ENCODE peak calls at places on chromosomes 7 and 10, in five cellular contexts. R is BJ; C is tibial artery; P is NCI-H345; X is CD4-positive, alpha-beta memory T cell. M is an unnamed sample.

GRCh38 chr7:65937296-65937695 is 44.7 kb downstream of the GUSB start:
- DNase-seq in R (no peak), C (no peak), P (no peak), X (no peak), M (no peak)

GRCh38 chr10:102917314-102917961 is 656 bp upstream of the CNNM2 start:
- DNase-seq in R (no peak), C (peak), P (peak), X (peak), M (peak)

GRCh38 chr7:14021069-14021468 is 31.6 kb upstream of the ETV1 start:
- DNase-seq in R (no peak), C (no peak), P (no peak), X (no peak), M (no peak)

GRCh38 chr7:93551063-93551895 is 23.2 kb downstream of the CALCR start:
- DNase-seq in R (no peak), C (no peak), P (no peak), X (no peak), M (no peak)

GRCh38 chr10:108797573-108797972 is 1125.7 kb downstream of the XPNPEP1 start:
- DNase-seq in R (no peak), C (no peak), P (no peak), X (no peak), M (no peak)

GRCh38 chr7:72265071-72265470 is 147.1 kb downstream of the CALN1 start:
- DNase-seq in R (no peak), C (no peak), P (no peak), X (no peak), M (no peak)

GRCh38 chr7:17369686-17370426 is 71.4 kb downstream of the AHR start:
- DNase-seq in R (peak), C (no peak), P (no peak), X (no peak), M (no peak)

GRCh38 chr7:41134242-41134872 is 568.5 kb downstream of the INHBA start:
- DNase-seq in R (peak), C (no peak), P (no peak), X (no peak), M (no peak)

GRCh38 chr7:98571006-98571405 is 46.1 kb upstream of the NPTX2 start:
- DNase-seq in R (no peak), C (no peak), P (no peak), X (no peak), M (no peak)

GRCh38 chr10:28449382-28449781 is 83.5 kb upstream of the WAC start:
- DNase-seq in R (no peak), C (no peak), P (no peak), X (no peak), M (no peak)

GRCh38 chr10:117134084-117135025 is 3.7 kb downstream of the VAX1 start:
- DNase-seq in R (no peak), C (no peak), P (no peak), X (no peak), M (no peak)

GRCh38 chr10:132163278-132163765 is 23.4 kb upstream of the DPYSL4 start:
- DNase-seq in R (no peak), C (no peak), P (peak), X (peak), M (peak)

GRCh38 chr10:106134326-106135000 is 1030.0 kb downstream of the SORCS1 start:
- DNase-seq in R (no peak), C (no peak), P (no peak), X (no peak), M (no peak)

GRCh38 chr10:102043456-102043855 is 12.5 kb downstream of the ARMH3 start:
- DNase-seq in R (no peak), C (no peak), P (no peak), X (no peak), M (no peak)

GRCh38 chr7:47878662-47879061 is 69.6 kb downstream of the PKD1L1 start:
- DNase-seq in R (no peak), C (no peak), P (no peak), X (no peak), M (no peak)

GRCh38 chr10:92914478-92915066 is 66.3 kb downstream of the EXOC6 start:
- DNase-seq in R (peak), C (peak), P (peak), X (peak), M (no peak)

GRCh38 chr7:138478499-138478908 is 18.4 kb downstream of the TRIM24 start:
- DNase-seq in R (no peak), C (no peak), P (peak), X (no peak), M (no peak)

GRCh38 chr10:91907033-91907594 is 2.2 kb downstream of the FGFBP3 start:
- DNase-seq in R (no peak), C (no peak), P (no peak), X (no peak), M (no peak)

GRCh38 chr7:105003275-105003674 is 10.7 kb upstream of the KMT2E start:
- DNase-seq in R (no peak), C (peak), P (no peak), X (peak), M (peak)

GRCh38 chr7:158096582-158096981 is 491.0 kb downstream of the PTPRN2 start:
- DNase-seq in R (no peak), C (peak), P (no peak), X (no peak), M (peak)

GRCh38 chr10:82089327-82089726 is 214.3 kb downstream of the NRG3 start:
- DNase-seq in R (no peak), C (no peak), P (no peak), X (no peak), M (no peak)

GRCh38 chr10:29807407-29807806 is 172.6 kb upstream of the SVIL start:
- DNase-seq in R (peak), C (no peak), P (no peak), X (no peak), M (no peak)

GRCh38 chr7:75534727-75535307 is 42.7 kb downstream of the SPDYE5 start:
- DNase-seq in R (peak), C (no peak), P (no peak), X (no peak), M (no peak)

GRCh38 chr7:85749715-85750453 is 563.0 kb upstream of the SEMA3D start:
- DNase-seq in R (no peak), C (no peak), P (no peak), X (no peak), M (no peak)

GRCh38 chr10:126309193-126309592 is 79.1 kb downstream of the ADAM12 start:
- DNase-seq in R (no peak), C (no peak), P (no peak), X (no peak), M (no peak)

GRCh38 chr10:113549856-113550255 is 3.0 kb upstream of the HABP2 start:
- DNase-seq in R (no peak), C (no peak), P (no peak), X (no peak), M (no peak)

GRCh38 chr7:17495655-17496396 is 197.4 kb downstream of the AHR start:
- DNase-seq in R (no peak), C (no peak), P (no peak), X (no peak), M (no peak)

GRCh38 chr10:18400911-18401260 is 250.5 kb downstream of the NSUN6 start:
- DNase-seq in R (no peak), C (no peak), P (no peak), X (no peak), M (no peak)

GRCh38 chr10:34916368-34916767 is 101.3 kb upstream of the PARD3 start:
- DNase-seq in R (peak), C (no peak), P (no peak), X (no peak), M (no peak)

GRCh38 chr7:143013473-143013872 is 13.5 kb downstream of the OR9A2 start:
- DNase-seq in R (no peak), C (no peak), P (no peak), X (no peak), M (no peak)

GRCh38 chr10:62618576-62619408 is 185.7 kb upstream of the ADO start:
- DNase-seq in R (peak), C (peak), P (no peak), X (no peak), M (peak)

GRCh38 chr7:44764665-44765578 is 16.3 kb downstream of the ZMIZ2 start:
- DNase-seq in R (no peak), C (no peak), P (no peak), X (no peak), M (no peak)

GRCh38 chr7:81690251-81690650 is 79.6 kb downstream of the HGF start:
- DNase-seq in R (no peak), C (no peak), P (no peak), X (no peak), M (no peak)

GRCh38 chr7:92461027-92462003 is 14.0 kb downstream of the GATAD1 start:
- DNase-seq in R (no peak), C (no peak), P (peak), X (no peak), M (no peak)

GRCh38 chr7:37352974-37353948 is 95.4 kb downstream of the ELMO1 start:
- DNase-seq in R (no peak), C (no peak), P (peak), X (peak), M (no peak)

GRCh38 chr10:74297389-74298080 is 146.5 kb downstream of the ADK start:
- DNase-seq in R (no peak), C (no peak), P (no peak), X (no peak), M (no peak)

M was measured in aorta.